ENCODE peak calls at places on chromosome 15, in ten cellular contexts. U, E, I, B, K, X, C, F, D and J are unnamed samples.

GRCh38 chr15:100334905-100335304 is 6.9 kb downstream of the ADAMTS17 start:
- DNase-seq in U (no peak), E (no peak), I (no peak), B (no peak), K (no peak), X (no peak), C (no peak), F (no peak), D (no peak), J (no peak)

GRCh38 chr15:101451886-101452285 is 37.6 kb downstream of the PCSK6 start:
- DNase-seq in U (no peak), E (peak), I (no peak), B (no peak), K (no peak), X (no peak), C (no peak), F (no peak), D (no peak), J (no peak)

GRCh38 chr15:83199288-83199687 is 8.3 kb downstream of the HDGFL3 start:
- DNase-seq in U (no peak), E (no peak), I (no peak), B (no peak), K (no peak), X (no peak), C (no peak), F (no peak), D (peak), J (no peak)

GRCh38 chr15:51924146-51925068 is 47.2 kb downstream of the LEO1 start:
- DNase-seq in U (no peak), E (no peak), I (peak), B (no peak), K (no peak), X (no peak), C (no peak), F (no peak), D (no peak), J (no peak)

GRCh38 chr15:83692820-83693581 is 39.1 kb downstream of the ADAMTSL3 start:
- DNase-seq in U (peak), E (peak), I (no peak), B (no peak), K (no peak), X (no peak), C (no peak), F (no peak), D (no peak), J (no peak)

GRCh38 chr15:67127334-67127664 is 61.9 kb downstream of the SMAD3 start:
- DNase-seq in U (no peak), E (no peak), I (no peak), B (no peak), K (no peak), X (no peak), C (no peak), F (no peak), D (no peak), J (no peak)

GRCh38 chr15:43465105-43465504 is 27.9 kb downstream of the TP53BP1 start:
- DNase-seq in U (no peak), E (peak), I (no peak), B (no peak), K (no peak), X (no peak), C (no peak), F (no peak), D (no peak), J (peak)

GRCh38 chr15:83446904-83447708 is at the start of gene SH3GL3:
- DNase-seq in U (peak), E (peak), I (peak), B (peak), K (no peak), X (no peak), C (peak), F (peak), D (peak), J (peak)

GRCh38 chr15:76664895-76665294 is 240.2 kb downstream of the SCAPER start:
- DNase-seq in U (no peak), E (no peak), I (no peak), B (no peak), K (no peak), X (no peak), C (no peak), F (no peak), D (no peak), J (no peak)

GRCh38 chr15:83775738-83776137 is 121.8 kb downstream of the ADAMTSL3 start:
- DNase-seq in U (no peak), E (peak), I (no peak), B (no peak), K (no peak), X (no peak), C (no peak), F (no peak), D (no peak), J (no peak)

GRCh38 chr15:80640546-80641121 is 54.5 kb upstream of the ABHD17C start:
- DNase-seq in U (no peak), E (no peak), I (no peak), B (no peak), K (no peak), X (no peak), C (no peak), F (no peak), D (no peak), J (no peak)

GRCh38 chr15:60649845-60650548 is 171.1 kb upstream of the ICE2 start:
- DNase-seq in U (no peak), E (no peak), I (no peak), B (no peak), K (no peak), X (no peak), C (no peak), F (no peak), D (peak), J (peak)

GRCh38 chr15:25850154-25851111 is 12.7 kb downstream of the ATP10A start:
- DNase-seq in U (peak), E (peak), I (no peak), B (no peak), K (peak), X (peak), C (no peak), F (peak), D (peak), J (peak)

GRCh38 chr15:52523192-52523591 is 5.5 kb downstream of the MYO5A start:
- DNase-seq in U (no peak), E (peak), I (no peak), B (no peak), K (no peak), X (no peak), C (no peak), F (no peak), D (no peak), J (peak)

GRCh38 chr15:92323480-92323879 is 70.2 kb upstream of the ST8SIA2 start:
- DNase-seq in U (no peak), E (no peak), I (no peak), B (no peak), K (no peak), X (no peak), C (no peak), F (no peak), D (no peak), J (no peak)

GRCh38 chr15:39808909-39809308 is 26.3 kb upstream of the FSIP1 start:
- DNase-seq in U (no peak), E (no peak), I (no peak), B (no peak), K (no peak), X (no peak), C (no peak), F (no peak), D (no peak), J (no peak)

GRCh38 chr15:80668546-80669236 is 26.4 kb upstream of the ABHD17C start:
- DNase-seq in U (no peak), E (no peak), I (no peak), B (no peak), K (no peak), X (no peak), C (no peak), F (no peak), D (no peak), J (no peak)

GRCh38 chr15:101167791-101168462 is 83.9 kb downstream of the CHSY1 start:
- DNase-seq in U (peak), E (peak), I (no peak), B (peak), K (no peak), X (peak), C (no peak), F (peak), D (no peak), J (no peak)

GRCh38 chr15:72725446-72725845 is 39.4 kb downstream of the BBS4 start:
- DNase-seq in U (no peak), E (no peak), I (no peak), B (no peak), K (no peak), X (no peak), C (no peak), F (no peak), D (no peak), J (no peak)

GRCh38 chr15:36449084-36449661 is 130.3 kb upstream of the CDIN1 start:
- DNase-seq in U (no peak), E (no peak), I (no peak), B (no peak), K (no peak), X (no peak), C (no peak), F (no peak), D (no peak), J (no peak)

GRCh38 chr15:63048986-63049665 is 6.6 kb downstream of the TPM1 start:
- DNase-seq in U (no peak), E (peak), I (peak), B (no peak), K (peak), X (no peak), C (no peak), F (peak), D (peak), J (peak)

GRCh38 chr15:70083946-70084345 is 13.8 kb downstream of the TLE3 start:
- DNase-seq in U (no peak), E (no peak), I (no peak), B (no peak), K (peak), X (no peak), C (no peak), F (no peak), D (peak), J (no peak)

GRCh38 chr15:38349251-38349650 is 96.6 kb downstream of the SPRED1 start:
- DNase-seq in U (no peak), E (peak), I (no peak), B (no peak), K (no peak), X (no peak), C (no peak), F (no peak), D (no peak), J (no peak)

GRCh38 chr15:36468746-36469145 is 110.7 kb upstream of the CDIN1 start:
- DNase-seq in U (no peak), E (peak), I (no peak), B (no peak), K (no peak), X (no peak), C (no peak), F (no peak), D (peak), J (peak)

GRCh38 chr15:20340331-20340811 is 201.2 kb downstream of the GOLGA6L6 start:
- DNase-seq in U (peak), E (no peak), I (peak), B (no peak), K (no peak), X (no peak), C (peak), F (peak), D (peak), J (no peak)

GRCh38 chr15:73956276-73957086 is 30.2 kb downstream of the LOXL1 start:
- DNase-seq in U (peak), E (peak), I (no peak), B (peak), K (no peak), X (peak), C (no peak), F (no peak), D (no peak), J (peak)

GRCh38 chr15:56496635-56497034 is 31.7 kb upstream of the MNS1 start:
- DNase-seq in U (peak), E (peak), I (no peak), B (peak), K (peak), X (peak), C (no peak), F (no peak), D (no peak), J (peak)

GRCh38 chr15:88334436-88334835 is 77.9 kb upstream of the NTRK3 start:
- DNase-seq in U (no peak), E (no peak), I (no peak), B (no peak), K (no peak), X (no peak), C (no peak), F (no peak), D (no peak), J (no peak)

GRCh38 chr15:68599560-68600071 is 20.8 kb downstream of the CORO2B start:
- DNase-seq in U (no peak), E (peak), I (peak), B (no peak), K (peak), X (no peak), C (no peak), F (no peak), D (no peak), J (peak)

GRCh38 chr15:101050647-101051290 is 131.6 kb downstream of the LRRK1 start:
- DNase-seq in U (no peak), E (no peak), I (no peak), B (no peak), K (no peak), X (no peak), C (peak), F (no peak), D (no peak), J (no peak)

GRCh38 chr15:83449250-83449671 is 2.1 kb downstream of the SH3GL3 start:
- DNase-seq in U (no peak), E (no peak), I (no peak), B (no peak), K (no peak), X (no peak), C (no peak), F (no peak), D (no peak), J (no peak)

GRCh38 chr15:55118341-55118740 is 78.4 kb downstream of the RSL24D1 start:
- DNase-seq in U (no peak), E (no peak), I (no peak), B (no peak), K (no peak), X (no peak), C (no peak), F (no peak), D (no peak), J (no peak)

GRCh38 chr15:89119489-89120478 is 31.5 kb downstream of the ABHD2 start:
- DNase-seq in U (no peak), E (peak), I (no peak), B (no peak), K (no peak), X (no peak), C (no peak), F (no peak), D (no peak), J (no peak)

GRCh38 chr15:70426065-70426821 is 328.5 kb upstream of the TLE3 start:
- DNase-seq in U (no peak), E (no peak), I (no peak), B (no peak), K (no peak), X (no peak), C (no peak), F (no peak), D (no peak), J (no peak)